ENCODE peak calls at places on chromosomes 1 and 21, in four cellular contexts. S is IMR-90, I is H9, V is neuronal stem cell. W is an unnamed sample.
A peak's percentile ranks its signal among the peaks of the same experiment; 100 is the strongest.

GRCh38 chr1:23344987-23345472 is 946 bp upstream of the HNRNPR start:
- DNase-seq in I (no peak), V (no peak), S (no peak), W (no peak)

GRCh38 chr1:37305108-37305507 is 169.3 kb upstream of the ZC3H12A start:
- DNase-seq in S (no peak), I (no peak), V (no peak), W (no peak)

GRCh38 chr1:117710710-117711109 is 104.9 kb downstream of the TENT5C start:
- DNase-seq in V (no peak), I (peak; percentile 46), S (no peak), W (no peak)

GRCh38 chr1:206469933-206470691 is at the start of gene IKBKE:
- DNase-seq in I (peak; percentile 77), V (no peak), S (peak; percentile 73), W (peak; percentile 59)

GRCh38 chr1:21623411-21623961 is 45.7 kb downstream of the RAP1GAP start:
- DNase-seq in S (no peak), I (no peak), V (no peak), W (no peak)

GRCh38 chr21:34280987-34281386 is 82.8 kb upstream of the KCNE2 start:
- DNase-seq in S (no peak), V (no peak), I (no peak), W (no peak)

GRCh38 chr1:181119076-181119989 is 30.8 kb downstream of the IER5 start:
- DNase-seq in I (no peak), S (no peak), V (no peak), W (peak; percentile 99)

GRCh38 chr1:103461171-103462105 is 64.1 kb upstream of the RNPC3 start:
- DNase-seq in S (peak; percentile 16), V (no peak), I (no peak), W (no peak)

GRCh38 chr1:15810073-15810472 is 2.6 kb upstream of the UQCRHL start:
- DNase-seq in V (no peak), S (no peak), I (no peak), W (no peak)

GRCh38 chr21:42703173-42703908 is 49.9 kb downstream of the PDE9A start:
- DNase-seq in V (no peak), S (no peak), I (no peak), W (no peak)

GRCh38 chr1:164320780-164321683 is 238.0 kb upstream of the PBX1 start:
- DNase-seq in I (peak; percentile 63), V (peak; percentile 47), S (no peak), W (no peak)

GRCh38 chr21:45513003-45513706 is 29.1 kb downstream of the SLC19A1 start:
- DNase-seq in V (no peak), S (no peak), I (no peak), W (peak; percentile 85)

GRCh38 chr21:44965251-44966022 is 25.6 kb downstream of the SLX9 start:
- DNase-seq in V (no peak), S (peak; percentile 94), I (no peak), W (no peak)

GRCh38 chr1:112509660-112510178 is 954 bp downstream of the WNT2B start:
- DNase-seq in S (no peak), V (no peak), I (no peak), W (no peak)

GRCh38 chr1:232174306-232174705 is 455.6 kb downstream of the SIPA1L2 start:
- DNase-seq in V (no peak), I (no peak), S (no peak), W (no peak)

GRCh38 chr1:186943891-186944686 is 115.3 kb downstream of the PLA2G4A start:
- DNase-seq in V (no peak), S (no peak), I (no peak), W (peak; percentile 46)

GRCh38 chr1:228043281-228043845 is 36.6 kb downstream of the WNT3A start:
- DNase-seq in I (peak; percentile 7), S (peak; percentile 29), V (no peak), W (no peak)

GRCh38 chr1:2405588-2406295 is 6.6 kb downstream of the PEX10 start:
- DNase-seq in S (peak; percentile 45), I (no peak), V (no peak), W (no peak)

GRCh38 chr1:29056256-29056655 is 67.4 kb downstream of the TMEM200B start:
- DNase-seq in I (no peak), S (no peak), V (no peak), W (no peak)

GRCh38 chr1:179599623-179600249 is 8.1 kb downstream of the TDRD5 start:
- DNase-seq in V (no peak), S (peak; percentile 30), I (no peak), W (peak; percentile 84)

GRCh38 chr1:18951818-18952391 is 4.6 kb downstream of the IFFO2 start:
- DNase-seq in S (no peak), V (no peak), I (no peak), W (peak; percentile 68)

GRCh38 chr1:68294354-68295066 is 62.2 kb upstream of the WLS start:
- DNase-seq in V (no peak), I (no peak), S (no peak), W (no peak)

GRCh38 chr1:89615676-89616598 is 17.0 kb upstream of the LRRC8C start:
- DNase-seq in V (no peak), I (peak; percentile 35), S (no peak), W (peak; percentile 52)

GRCh38 chr1:186050360-186050759 is 316.2 kb downstream of the HMCN1 start:
- DNase-seq in V (no peak), I (no peak), S (peak; percentile 43), W (no peak)

GRCh38 chr1:82062206-82062605 is 261.5 kb downstream of the ADGRL2 start:
- DNase-seq in S (no peak), V (no peak), I (no peak), W (no peak)

GRCh38 chr1:184376359-184376758 is 10.5 kb upstream of the C1orf21 start:
- DNase-seq in V (no peak), S (no peak), I (no peak), W (no peak)

GRCh38 chr1:41840592-41841246 is 78.0 kb downstream of the HIVEP3 start:
- DNase-seq in S (no peak), V (no peak), I (no peak), W (no peak)

GRCh38 chr1:201637282-201638076 is 98.6 kb downstream of the NAV1 start:
- DNase-seq in S (peak; percentile 68), I (no peak), V (no peak), W (peak; percentile 38)

GRCh38 chr1:161994153-161994814 is 29.4 kb downstream of the OLFML2B start:
- DNase-seq in S (peak; percentile 49), V (no peak), I (no peak), W (no peak)

GRCh38 chr1:177341773-177342172 is 171.0 kb downstream of the BRINP2 start:
- DNase-seq in V (no peak), I (no peak), S (no peak), W (no peak)

GRCh38 chr1:214859647-214860046 is 222.9 kb upstream of the KCNK2 start:
- DNase-seq in I (no peak), S (no peak), V (no peak), W (no peak)

GRCh38 chr1:998051-998821 is 1.7 kb downstream of the HES4 start:
- DNase-seq in S (no peak), V (no peak), I (peak; percentile 55), W (no peak)

GRCh38 chr1:94614980-94615379 is 73.4 kb upstream of the F3 start:
- DNase-seq in S (no peak), I (no peak), V (no peak), W (no peak)

GRCh38 chr1:64598100-64598571 is 128.2 kb downstream of the CACHD1 start:
- DNase-seq in S (peak; percentile 73), V (peak; percentile 20), I (no peak), W (peak; percentile 85)

GRCh38 chr1:156600733-156601121 is 552 bp downstream of the GPATCH4 start:
- DNase-seq in I (no peak), S (no peak), V (no peak), W (no peak)

GRCh38 chr1:156602557-156602993 is 1.3 kb upstream of the GPATCH4 start:
- DNase-seq in V (no peak), I (no peak), S (no peak), W (no peak)

GRCh38 chr1:156601892-156602291 is 613 bp upstream of the GPATCH4 start:
- DNase-seq in V (no peak), I (no peak), S (no peak), W (no peak)

GRCh38 chr1:156599811-156600210 is 1.5 kb downstream of the GPATCH4 start:
- DNase-seq in I (no peak), V (no peak), S (no peak), W (peak; percentile 14)

GRCh38 chr1:156601122-156601830 is at the start of gene GPATCH4:
- DNase-seq in S (peak; percentile 92), I (peak; percentile 88), V (peak; percentile 73), W (peak; percentile 69)
- H2AK5ac ChIP-seq in S (peak within 1 kb of the TSS; percentile 41), I (no peak within 1 kb of the TSS), V (no peak within 1 kb of the TSS), W (peak within 1 kb of the TSS; percentile 29)

DNA sequence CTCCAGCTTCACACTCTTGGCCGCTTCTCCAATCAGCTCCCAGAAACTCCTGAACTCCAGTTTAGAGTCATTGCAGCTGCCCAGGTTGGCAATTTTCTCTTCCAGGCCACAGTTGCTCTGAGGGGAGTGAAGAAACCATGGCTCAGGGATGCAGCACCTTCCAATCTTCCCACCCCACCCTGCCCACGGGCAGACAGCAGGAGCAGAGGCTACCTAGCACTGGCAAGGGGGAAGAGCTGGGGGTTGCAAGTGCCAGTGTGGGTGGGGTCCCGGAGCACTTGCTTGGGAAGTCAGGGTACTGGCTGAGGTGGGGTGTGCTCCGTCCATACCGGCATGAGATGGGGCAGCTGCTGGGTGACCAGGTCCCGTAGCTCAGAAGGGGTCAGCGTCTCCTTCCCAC is 1.2 kb downstream of the S100A14 start:
- DNase-seq in I (no peak), V (no peak), S (no peak), W (no peak)
- H2AK5ac ChIP-seq in I (no peak overlapping the region), V (no peak overlapping the region), S (no peak overlapping the region), W (peak overlapping the region; percentile 49)

GRCh38 chr1:58763214-58763613 is 20.6 kb downstream of the JUN start:
- DNase-seq in I (no peak), S (peak; percentile 87), V (no peak), W (no peak)

GRCh38 chr1:58764294-58764978 is 19.4 kb downstream of the JUN start:
- DNase-seq in V (no peak), S (peak; percentile 90), I (no peak), W (no peak)

GRCh38 chr1:58767143-58767542 is 16.7 kb downstream of the JUN start:
- DNase-seq in S (no peak), V (no peak), I (no peak), W (no peak)

GRCh38 chr1:58765016-58765415 is 18.8 kb downstream of the JUN start:
- DNase-seq in V (no peak), I (no peak), S (peak; percentile 51), W (no peak)

DNA sequence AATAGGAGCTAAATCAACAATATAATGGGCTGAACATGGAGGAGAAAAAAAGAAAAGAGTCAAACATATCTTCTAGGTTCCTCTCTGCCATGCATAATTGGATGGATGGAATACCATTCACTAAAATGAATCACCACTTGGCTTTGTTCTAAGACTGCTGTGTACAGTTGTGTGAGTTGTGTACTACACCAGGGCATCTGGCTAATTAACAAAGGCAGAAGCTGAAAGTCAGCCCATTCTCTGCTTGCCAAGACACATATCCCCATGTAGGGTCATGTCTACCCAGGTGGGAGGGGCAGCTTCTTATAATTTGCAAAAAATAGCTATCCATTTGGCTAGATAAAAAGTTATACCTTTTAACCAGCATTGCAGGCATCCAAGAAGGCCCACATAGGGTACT is 21.0 kb downstream of the JUN start:
- DNase-seq in V (no peak), I (no peak), S (peak; percentile 63), W (no peak)
- H2AK5ac ChIP-seq in V (no peak overlapping the region), I (no peak overlapping the region), S (peak overlapping the region; percentile 88), W (no peak overlapping the region)

GRCh38 chr1:193960499-193960898 is 774.1 kb upstream of the B3GALT2 start:
- DNase-seq in S (no peak), I (no peak), V (no peak), W (no peak)
- H2AK5ac ChIP-seq in S (no peak overlapping the region), I (no peak overlapping the region), V (no peak overlapping the region), W (no peak overlapping the region)

GRCh38 chr1:109927356-109927755 is 16.7 kb downstream of the CSF1 start:
- DNase-seq in I (no peak), S (no peak), V (no peak), W (no peak)
- H2AK5ac ChIP-seq in I (no peak overlapping the region), S (peak overlapping the region; percentile 91), V (no peak overlapping the region), W (no peak overlapping the region)

W was measured in trophoblast cell.